ENCODE peak calls at places on chromosomes 6 and 20, in four cellular contexts. E is IMR-90, I is H9, W is H1. R is an unnamed sample.

GRCh38 chr6:14924126-14925024 is 321.5 kb upstream of the JARID2 start:
- DNase-seq in E (peak), W (no peak), I (peak), R (peak)

GRCh38 chr20:45410887-45411286 is 2.8 kb downstream of the DBNDD2 start:
- DNase-seq in W (no peak), I (no peak), E (no peak), R (no peak)

GRCh38 chr6:77607004-77607403 is 45.8 kb upstream of the MEI4 start:
- DNase-seq in W (no peak), E (no peak), I (no peak), R (no peak)

GRCh38 chr6:81763051-81763450 is 10.6 kb upstream of the TENT5A start:
- DNase-seq in I (no peak), E (no peak), W (no peak), R (no peak)

GRCh38 chr6:103983860-103984259 is 875.9 kb downstream of the HACE1 start:
- DNase-seq in I (no peak), E (no peak), W (no peak), R (no peak)

GRCh38 chr20:226958-227357 is at the start of gene DEFB129:
- DNase-seq in W (no peak), I (no peak), E (no peak), R (no peak)

GRCh38 chr6:111631930-111632460 is 26.3 kb upstream of the TRAF3IP2 start:
- DNase-seq in E (no peak), I (peak), W (no peak), R (peak)

GRCh38 chr6:101445527-101445926 is 52.0 kb downstream of the GRIK2 start:
- DNase-seq in E (peak), W (no peak), I (no peak), R (no peak)

GRCh38 chr20:32150291-32150848 is 40.9 kb downstream of the TM9SF4 start:
- DNase-seq in W (no peak), E (no peak), I (no peak), R (no peak)

GRCh38 chr6:43842231-43842794 is 72.3 kb downstream of the VEGFA start:
- DNase-seq in E (peak), W (no peak), I (no peak), R (no peak)

GRCh38 chr6:36660771-36661471 is 17.6 kb upstream of the CDKN1A start:
- DNase-seq in W (no peak), I (peak), E (no peak), R (peak)

GRCh38 chr6:33298773-33299236 is at the start of gene RGL2:
- DNase-seq in W (no peak), E (peak), I (no peak), R (no peak)

GRCh38 chr6:5497896-5498578 is 236.7 kb downstream of the FARS2 start:
- DNase-seq in E (peak), I (no peak), W (no peak), R (no peak)

GRCh38 chr6:107704377-107705013 is 119.6 kb downstream of the SCML4 start:
- DNase-seq in E (peak), W (no peak), I (no peak), R (peak)

GRCh38 chr6:145457556-145457955 is 277.8 kb downstream of the EPM2A start:
- DNase-seq in W (no peak), E (no peak), I (no peak), R (no peak)

GRCh38 chr20:49275634-49276033 is 2.2 kb downstream of the ZNFX1 start:
- DNase-seq in I (no peak), W (no peak), E (no peak), R (no peak)

GRCh38 chr6:56650191-56650590 is 7.5 kb upstream of the DST start:
- DNase-seq in E (no peak), W (no peak), I (no peak), R (no peak)

GRCh38 chr6:31114540-31114876 is at the start of gene PSORS1C1:
- DNase-seq in W (no peak), E (peak), I (peak), R (peak)

GRCh38 chr6:111776236-111777189 is 96.7 kb downstream of the FYN start:
- DNase-seq in I (no peak), E (no peak), W (no peak), R (no peak)

GRCh38 chr20:3710703-3711417 is 1.5 kb downstream of the SIGLEC1 start:
- DNase-seq in I (peak), E (peak), W (peak), R (peak)

GRCh38 chr6:17218023-17218748 is 63.0 kb upstream of the RBM24 start:
- DNase-seq in I (no peak), E (no peak), W (no peak), R (no peak)

GRCh38 chr6:10521104-10521808 is at the start of gene GCNT2:
- DNase-seq in W (peak), I (peak), E (peak), R (peak)

GRCh38 chr6:31834367-31834703 is 6.8 kb downstream of the HSPA1B start:
- DNase-seq in E (peak), W (no peak), I (peak), R (peak)

GRCh38 chr6:56749632-56750151 is 107.0 kb upstream of the DST start:
- DNase-seq in W (no peak), I (no peak), E (peak), R (no peak)

GRCh38 chr6:144922120-144922722 is 637.1 kb downstream of the UTRN start:
- DNase-seq in E (peak), W (no peak), I (no peak), R (no peak)

GRCh38 chr6:51495016-51495805 is 592.2 kb downstream of the PKHD1 start:
- DNase-seq in E (no peak), W (no peak), I (no peak), R (peak)

GRCh38 chr20:24499472-24499871 is 30.0 kb downstream of the SYNDIG1 start:
- DNase-seq in W (no peak), I (peak), E (no peak), R (no peak)

GRCh38 chr6:54252496-54252895 is 55.7 kb upstream of the TINAG start:
- DNase-seq in W (no peak), I (no peak), E (no peak), R (no peak)

GRCh38 chr6:45419574-45420082 is 41.9 kb upstream of the SUPT3H start:
- DNase-seq in E (no peak), I (peak), W (no peak), R (peak)

GRCh38 chr20:1373614-1374013 is 19.2 kb downstream of the FKBP1A start:
- DNase-seq in I (no peak), W (no peak), E (no peak), R (no peak)

GRCh38 chr6:103105686-103106085 is 1712.2 kb downstream of the GRIK2 start:
- DNase-seq in I (no peak), E (no peak), W (no peak), R (peak)

GRCh38 chr6:146865756-146866266 is 267.0 kb downstream of the ADGB start:
- DNase-seq in E (no peak), I (no peak), W (no peak), R (no peak)

GRCh38 chr20:63536241-63536977 is 767 bp downstream of the PTK6 start:
- DNase-seq in E (peak), W (no peak), I (no peak), R (no peak)

GRCh38 chr20:62808211-62808865 is 3.7 kb downstream of the OGFR start:
- DNase-seq in W (no peak), I (peak), E (peak), R (peak)

GRCh38 chr6:20630136-20630535 is 95.9 kb downstream of the CDKAL1 start:
- DNase-seq in I (peak), W (peak), E (no peak), R (peak)

GRCh38 chr6:35403544-35404442 is 48.3 kb upstream of the FANCE start:
- DNase-seq in I (no peak), E (no peak), W (no peak), R (no peak)

GRCh38 chr6:158765509-158766068 is 53.6 kb downstream of the EZR start:
- DNase-seq in E (no peak), W (no peak), I (no peak), R (no peak)

GRCh38 chr20:36472656-36473071 is 68.7 kb upstream of the MYL9 start:
- DNase-seq in E (no peak), W (no peak), I (peak), R (peak)

GRCh38 chr6:101083533-101084172 is 202.5 kb upstream of the ASCC3 start:
- DNase-seq in I (no peak), E (peak), W (no peak), R (peak)

GRCh38 chr6:45253457-45253856 is 74.7 kb upstream of the RUNX2 start:
- DNase-seq in E (no peak), W (no peak), I (no peak), R (no peak)

GRCh38 chr20:42259389-42259788 is 641.2 kb upstream of the CHD6 start:
- DNase-seq in I (no peak), E (no peak), W (no peak), R (no peak)
- H3K56ac ChIP-seq in I (no peak), E (no peak), W (no peak), R (no peak)

DNA sequence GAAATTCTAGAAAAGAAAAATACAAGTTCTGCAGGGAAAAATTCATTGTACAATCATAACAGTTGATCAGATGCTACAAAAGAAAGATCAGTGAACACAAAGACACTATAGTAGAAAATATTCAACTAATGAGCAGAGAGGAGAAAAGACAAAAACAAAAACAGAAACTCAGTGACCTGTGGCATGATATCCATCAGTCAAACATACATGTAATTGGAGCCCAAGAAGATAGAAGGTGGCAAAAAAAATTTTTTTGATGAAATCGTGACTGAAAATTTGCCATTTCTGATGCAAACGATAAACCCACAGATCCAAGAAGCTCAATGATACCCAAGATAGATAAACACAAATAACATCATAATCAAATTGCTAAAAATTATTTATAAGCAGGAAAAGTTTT is 13.1 kb upstream of the FOXQ1 start:
- DNase-seq in E (no peak), I (no peak), W (no peak), R (no peak)
- H3K27ac ChIP-seq in E (no peak), I (no peak), W (no peak), R (no peak)

GRCh38 chr20:37997516-37997915 is 35.7 kb downstream of the TTI1 start:
- DNase-seq in W (no peak), E (no peak), I (no peak), R (no peak)
- H3K56ac ChIP-seq in W (no peak), E (no peak), I (no peak), R (no peak)

GRCh38 chr6:42049116-42049809 is 1.1 kb upstream of the TAF8 start:
- DNase-seq in W (no peak), E (no peak), I (no peak), R (no peak)
- H3K27ac ChIP-seq in W (no peak), E (no peak), I (no peak), R (no peak)

GRCh38 chr20:41989039-41989679 is 371.0 kb upstream of the CHD6 start:
- DNase-seq in E (no peak), I (no peak), W (no peak), R (no peak)

GRCh38 chr20:41991412-41991811 is 373.2 kb upstream of the CHD6 start:
- DNase-seq in E (no peak), I (no peak), W (no peak), R (no peak)

GRCh38 chr20:41992481-41992880 is 374.3 kb upstream of the CHD6 start:
- DNase-seq in E (no peak), I (no peak), W (no peak), R (no peak)

GRCh38 chr20:41989935-41990635 is 371.9 kb upstream of the CHD6 start:
- DNase-seq in W (no peak), I (no peak), E (no peak), R (no peak)
- H3K56ac ChIP-seq in W (no peak), I (no peak), E (no peak), R (no peak)

DNA sequence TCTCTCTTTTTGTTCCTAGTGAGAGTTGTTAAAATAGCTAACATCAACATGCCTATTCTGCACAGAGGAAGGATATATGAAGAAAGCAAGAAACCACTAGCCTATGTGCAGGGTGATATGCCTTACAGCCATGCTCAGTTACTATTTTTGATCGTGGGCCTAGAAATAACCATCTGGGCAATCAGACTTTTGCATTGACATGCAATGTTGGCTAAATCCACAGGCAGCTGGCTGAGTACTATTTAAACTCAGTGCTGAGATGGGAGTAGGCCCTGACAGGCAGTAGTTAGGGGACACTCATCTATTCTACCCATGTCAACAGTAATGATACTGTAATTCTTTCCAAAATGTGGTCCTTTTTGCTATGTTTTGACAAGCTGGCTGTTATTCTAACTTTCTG is 89.6 kb downstream of the HDGFL1 start:
- DNase-seq in I (no peak), E (no peak), W (no peak), R (no peak)
- H3K27ac ChIP-seq in I (no peak), E (no peak), W (no peak), R (no peak)

GRCh38 chr6:157443066-157443800 is 62.2 kb downstream of the ZDHHC14 start:
- DNase-seq in I (no peak), W (no peak), E (peak), R (no peak)
- H3K56ac ChIP-seq in I (no peak), W (no peak), E (no peak), R (no peak)

GRCh38 chr20:33441142-33441955 is 2.2 kb downstream of the SNTA1 start:
- DNase-seq in I (no peak), E (no peak), W (no peak), R (peak)
- H3K27ac ChIP-seq in I (no peak), E (no peak), W (no peak), R (no peak)

R was measured in mesendoderm.